ENCODE peak calls at places on chromosomes 4 and X, in four cellular contexts. K is GM12891, D is GM12878, Z is HepG2. E is an unnamed sample.

GRCh38 chrX:141220342-141221008 is 21.8 kb downstream of the SPANXC start:
- DNase-seq in K (no peak), D (no peak), Z (no peak), E (no peak)

GRCh38 chrX:114712466-114712865 is 128.6 kb downstream of the HTR2C start:
- DNase-seq in K (no peak), D (no peak), Z (no peak), E (no peak)

GRCh38 chr4:42871685-42872271 is 20.7 kb upstream of the GRXCR1 start:
- DNase-seq in K (no peak), D (no peak), Z (no peak), E (no peak)

GRCh38 chr4:151226004-151226932 is 50.7 kb upstream of the PRSS48 start:
- DNase-seq in K (no peak), D (no peak), Z (no peak), E (no peak)

GRCh38 chr4:7876096-7876993 is 63.3 kb downstream of the AFAP1 start:
- DNase-seq in K (no peak), D (no peak), Z (peak), E (no peak)

GRCh38 chr4:124262211-124263179 is 450.0 kb downstream of the ANKRD50 start:
- DNase-seq in K (peak), D (peak), Z (peak), E (no peak)

GRCh38 chr4:136768925-136769275 is 763.4 kb downstream of the PCDH18 start:
- DNase-seq in K (no peak), D (no peak), Z (no peak), E (no peak)

GRCh38 chr4:113540859-113541258 is 220.7 kb downstream of the CAMK2D start:
- DNase-seq in K (no peak), D (no peak), Z (no peak), E (no peak)

GRCh38 chrX:39627257-39627656 is 470.5 kb downstream of the BCOR start:
- DNase-seq in K (no peak), D (no peak), Z (no peak), E (no peak)

GRCh38 chr4:7297881-7298280 is 105.5 kb downstream of the SORCS2 start:
- DNase-seq in K (no peak), D (no peak), Z (no peak), E (no peak)

GRCh38 chr4:10106421-10107039 is 10.1 kb downstream of the WDR1 start:
- DNase-seq in K (peak), D (no peak), Z (no peak), E (no peak)

GRCh38 chr4:80263541-80264351 is 2.7 kb upstream of the FGF5 start:
- DNase-seq in K (no peak), D (no peak), Z (no peak), E (no peak)

GRCh38 chr4:64539234-64539849 is 130.1 kb upstream of the TECRL start:
- DNase-seq in K (no peak), D (peak), Z (peak), E (no peak)

GRCh38 chr4:187363453-187363852 is 632.1 kb upstream of the ZFP42 start:
- DNase-seq in K (no peak), D (no peak), Z (no peak), E (no peak)

GRCh38 chrX:136639506-136640176 is 8.3 kb upstream of the CD40LG start:
- DNase-seq in K (no peak), D (no peak), Z (no peak), E (no peak)

GRCh38 chrX:134172588-134173259 is 64.3 kb upstream of the CCDC160 start:
- DNase-seq in K (no peak), D (no peak), Z (no peak), E (no peak)

GRCh38 chr4:21139327-21139726 is 439.1 kb downstream of the PACRGL start:
- DNase-seq in K (no peak), D (no peak), Z (no peak), E (no peak)

GRCh38 chr4:122764808-122765189 is 32.3 kb downstream of the BBS12 start:
- DNase-seq in K (no peak), D (no peak), Z (no peak), E (no peak)

GRCh38 chr4:37794046-37794445 is 32.4 kb upstream of the PGM2 start:
- DNase-seq in K (no peak), D (no peak), Z (no peak), E (no peak)

GRCh38 chr4:15455290-15455689 is 14.4 kb upstream of the CC2D2A start:
- DNase-seq in K (no peak), D (no peak), Z (no peak), E (no peak)

GRCh38 chr4:69066945-69067344 is 29.3 kb upstream of the UGT2B7 start:
- DNase-seq in K (no peak), D (no peak), Z (no peak), E (no peak)

GRCh38 chrX:85004255-85004654 is 578 bp downstream of the APOOL start:
- DNase-seq in K (no peak), D (no peak), Z (no peak), E (no peak)

GRCh38 chrX:80765226-80765625 is 44.5 kb downstream of the BRWD3 start:
- DNase-seq in K (no peak), D (no peak), Z (peak), E (no peak)

GRCh38 chr4:139889901-139890300 is 224.3 kb downstream of the MGST2 start:
- DNase-seq in K (no peak), D (no peak), Z (no peak), E (no peak)

GRCh38 chr4:142778430-142778829 is 67.7 kb downstream of the INPP4B start:
- DNase-seq in K (no peak), D (no peak), Z (no peak), E (no peak)

GRCh38 chrX:153926863-153927685 is 1.0 kb upstream of the ARHGAP4 start:
- DNase-seq in K (peak), D (peak), Z (peak), E (peak)

GRCh38 chr4:52911684-52912294 is 49.7 kb downstream of the RASL11B start:
- DNase-seq in K (peak), D (peak), Z (peak), E (peak)

GRCh38 chr4:96833831-96834230 is 993.9 kb downstream of the PDHA2 start:
- DNase-seq in K (no peak), D (no peak), Z (no peak), E (no peak)

GRCh38 chr4:10703146-10703545 is 18.6 kb upstream of the CLNK start:
- DNase-seq in K (no peak), D (no peak), Z (no peak), E (no peak)

GRCh38 chr4:76374744-76375143 is 46.2 kb downstream of the CCDC158 start:
- DNase-seq in K (no peak), D (no peak), Z (no peak), E (no peak)

GRCh38 chrX:134604701-134605271 is 53.5 kb downstream of the PLAC1 start:
- DNase-seq in K (no peak), D (no peak), Z (no peak), E (no peak)

GRCh38 chr4:7281316-7282093 is 89.2 kb downstream of the SORCS2 start:
- DNase-seq in K (no peak), D (no peak), Z (no peak), E (no peak)

GRCh38 chr4:185592438-185592837 is 57.1 kb upstream of the PDLIM3 start:
- DNase-seq in K (no peak), D (no peak), Z (no peak), E (no peak)

GRCh38 chrX:124984140-124984813 is 335.4 kb upstream of the TEX13C start:
- DNase-seq in K (no peak), D (no peak), Z (no peak), E (no peak)

GRCh38 chr4:3270141-3270611 is 21.2 kb downstream of the MSANTD1 start:
- DNase-seq in K (no peak), D (no peak), Z (no peak), E (no peak)

GRCh38 chr4:124953059-124953850 is 240.7 kb upstream of the ANKRD50 start:
- DNase-seq in K (no peak), D (no peak), Z (no peak), E (no peak)

GRCh38 chr4:41214158-41215146 is at the start of gene APBB2:
- DNase-seq in K (peak), D (peak), Z (peak), E (peak)
- TF ChIP-seq POLR2A in K (no peak), D (peak), Z (peak), E (peak)

GRCh38 chr4:138869631-138870030 is 145.9 kb upstream of the NOCT start:
- DNase-seq in K (no peak), D (no peak), Z (no peak), E (no peak)
- TF ChIP-seq TAF1 in K (no peak), D (no peak), Z (no peak), E (no peak)

GRCh38 chr4:152935661-152936445 is at the start of gene FHDC1:
- DNase-seq in K (peak), D (no peak), Z (no peak), E (peak)
- TF ChIP-seq POLR2A in K (no peak), D (no peak), Z (no peak), E (no peak)

GRCh38 chr4:109359040-109359646 is 56.7 kb upstream of the COL25A1 start:
- DNase-seq in K (no peak), D (peak), Z (no peak), E (no peak)
- TF ChIP-seq TAF1 in K (no peak), D (no peak), Z (no peak), E (no peak)

GRCh38 chr4:1291996-1292702 is 2.5 kb downstream of the MAEA start:
- DNase-seq in K (no peak), D (no peak), Z (no peak), E (no peak)

GRCh38 chr4:1288786-1289185 is 905 bp upstream of the MAEA start:
- DNase-seq in K (no peak), D (no peak), Z (no peak), E (no peak)

GRCh38 chr4:1291091-1291490 is 1.4 kb downstream of the MAEA start:
- DNase-seq in K (no peak), D (no peak), Z (no peak), E (no peak)

GRCh38 chr4:1289232-1290164 is at the start of gene MAEA:
- DNase-seq in K (peak), D (peak), Z (peak), E (peak)

GRCh38 chr4:1290165-1290977 is 680 bp downstream of the MAEA start:
- DNase-seq in K (no peak), D (no peak), Z (no peak), E (no peak)
- TF ChIP-seq POLR2A in K (no peak), D (peak), Z (peak), E (no peak)

DNA sequence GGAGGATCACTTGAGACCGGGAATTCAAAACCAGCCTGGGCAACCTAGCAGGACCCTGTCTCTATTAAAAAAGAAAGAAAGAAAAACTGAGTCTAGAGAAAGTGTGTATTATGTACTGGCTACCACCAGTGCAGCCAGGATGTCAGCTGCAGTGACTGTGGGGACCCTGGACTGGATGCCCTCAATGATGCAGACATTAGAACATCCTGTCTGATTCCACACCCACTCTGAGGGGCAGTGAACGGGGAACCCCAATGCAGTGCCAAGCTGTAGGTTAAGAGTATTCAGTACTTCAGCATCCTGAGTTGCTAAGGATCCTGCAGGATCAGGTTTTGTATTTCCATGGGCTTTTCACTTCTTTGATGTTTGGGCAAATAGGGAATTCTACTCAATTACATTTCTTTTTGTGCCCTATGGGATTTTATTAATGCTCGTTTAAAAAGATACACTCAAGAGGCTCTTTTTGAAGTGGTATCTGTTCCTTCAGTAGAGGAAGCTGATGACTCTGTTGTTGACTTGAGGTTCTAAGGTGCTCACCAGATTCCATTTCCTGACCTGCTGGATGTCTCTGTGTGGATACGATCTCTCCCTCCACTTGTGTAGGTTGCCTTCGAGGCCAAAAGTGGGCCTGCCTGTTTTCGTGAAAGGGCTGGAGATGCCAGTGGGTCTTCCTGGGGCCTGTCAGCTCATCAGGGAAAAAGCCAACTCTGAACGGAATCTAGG is 85.9 kb upstream of the CLCN4 start:
- DNase-seq in K (no peak), D (no peak), Z (no peak), E (no peak)
- TF ChIP-seq TAF1 in K (no peak), D (no peak), Z (no peak), E (no peak)

GRCh38 chrX:49043220-49043986 is at the start of gene TFE3:
- DNase-seq in K (peak), D (peak), Z (peak), E (peak)
- TF ChIP-seq POLR2A in K (no peak), D (peak), Z (no peak), E (no peak)

GRCh38 chrX:9586992-9587392 is 122.1 kb downstream of the TBL1X start:
- DNase-seq in K (no peak), D (no peak), Z (no peak), E (no peak)
- TF ChIP-seq TAF1 in K (no peak), D (no peak), Z (no peak), E (no peak)

GRCh38 chrX:129523076-129524055 is at the start of gene SMARCA1:
- DNase-seq in K (peak), D (no peak), Z (peak), E (peak)
- TF ChIP-seq POLR2A in K (no peak), D (no peak), Z (peak), E (no peak)